ENCODE peak calls at places on chromosomes 5 and 9, in eight cellular contexts. M is IMR-90, F is epithelial cell of proximal tubule, W is Peyer's patch, R is fibroblast of mammary gland, S is kidney epithelial cell, K is SK-N-MC, Y is AG10803. T is an unnamed sample.

GRCh38 chr9:70480405-70480980 is 66.0 kb upstream of the KLF9 start:
- DNase-seq in M (peak), F (no peak), W (peak), R (peak), S (no peak), K (no peak), Y (peak), T (peak)

GRCh38 chr9:109409998-109410397 is 88.1 kb downstream of the PTPN3 start:
- DNase-seq in M (no peak), F (no peak), W (no peak), R (no peak), S (no peak), K (no peak), Y (no peak), T (no peak)

GRCh38 chr5:82416506-82416905 is 138.4 kb upstream of the RPS23 start:
- DNase-seq in M (no peak), F (no peak), W (no peak), R (no peak), S (no peak), K (no peak), Y (no peak), T (no peak)

GRCh38 chr9:114285166-114285867 is 37.6 kb upstream of the ORM1 start:
- DNase-seq in M (peak), F (no peak), W (peak), R (peak), S (peak), K (no peak), Y (peak), T (no peak)

GRCh38 chr5:149062371-149063016 is 368 bp downstream of the SH3TC2 start:
- DNase-seq in M (peak), F (no peak), W (no peak), R (peak), S (peak), K (no peak), Y (peak), T (no peak)

GRCh38 chr5:54556136-54556535 is 38.6 kb downstream of the SNX18 start:
- DNase-seq in M (peak), F (no peak), W (no peak), R (no peak), S (no peak), K (no peak), Y (peak), T (no peak)

GRCh38 chr9:73684601-73685000 is 532.9 kb downstream of the ANXA1 start:
- DNase-seq in M (no peak), F (no peak), W (no peak), R (peak), S (no peak), K (no peak), Y (no peak), T (no peak)

GRCh38 chr9:14158911-14159310 is 155.0 kb downstream of the NFIB start:
- DNase-seq in M (peak), F (no peak), W (no peak), R (peak), S (no peak), K (no peak), Y (peak), T (no peak)

GRCh38 chr5:135225856-135226560 is 173.0 kb downstream of the MACROH2A1 start:
- DNase-seq in M (no peak), F (no peak), W (peak), R (no peak), S (no peak), K (no peak), Y (no peak), T (no peak)

GRCh38 chr5:7395432-7396168 is at the start of gene ADCY2:
- DNase-seq in M (no peak), F (no peak), W (no peak), R (no peak), S (no peak), K (no peak), Y (no peak), T (no peak)
- H3K4me3 ChIP-seq in M (no peak), F (peak), W (peak), R (no peak), S (peak), K (no peak), Y (peak), T (peak)

GRCh38 chr9:137035507-137035834 is 3.6 kb upstream of the FUT7 start:
- DNase-seq in M (no peak), F (no peak), W (no peak), R (no peak), S (no peak), K (no peak), Y (no peak), T (no peak)

GRCh38 chr9:137034039-137034708 is 2.3 kb upstream of the FUT7 start:
- DNase-seq in M (no peak), F (no peak), W (no peak), R (no peak), S (no peak), K (no peak), Y (no peak), T (no peak)

GRCh38 chr9:137032893-137033292 is 1.0 kb upstream of the FUT7 start:
- DNase-seq in M (no peak), F (no peak), W (no peak), R (no peak), S (no peak), K (no peak), Y (no peak), T (no peak)

GRCh38 chr9:137035937-137036336 is 4.0 kb upstream of the FUT7 start:
- DNase-seq in M (no peak), F (no peak), W (no peak), R (no peak), S (no peak), K (no peak), Y (no peak), T (no peak)

DNA sequence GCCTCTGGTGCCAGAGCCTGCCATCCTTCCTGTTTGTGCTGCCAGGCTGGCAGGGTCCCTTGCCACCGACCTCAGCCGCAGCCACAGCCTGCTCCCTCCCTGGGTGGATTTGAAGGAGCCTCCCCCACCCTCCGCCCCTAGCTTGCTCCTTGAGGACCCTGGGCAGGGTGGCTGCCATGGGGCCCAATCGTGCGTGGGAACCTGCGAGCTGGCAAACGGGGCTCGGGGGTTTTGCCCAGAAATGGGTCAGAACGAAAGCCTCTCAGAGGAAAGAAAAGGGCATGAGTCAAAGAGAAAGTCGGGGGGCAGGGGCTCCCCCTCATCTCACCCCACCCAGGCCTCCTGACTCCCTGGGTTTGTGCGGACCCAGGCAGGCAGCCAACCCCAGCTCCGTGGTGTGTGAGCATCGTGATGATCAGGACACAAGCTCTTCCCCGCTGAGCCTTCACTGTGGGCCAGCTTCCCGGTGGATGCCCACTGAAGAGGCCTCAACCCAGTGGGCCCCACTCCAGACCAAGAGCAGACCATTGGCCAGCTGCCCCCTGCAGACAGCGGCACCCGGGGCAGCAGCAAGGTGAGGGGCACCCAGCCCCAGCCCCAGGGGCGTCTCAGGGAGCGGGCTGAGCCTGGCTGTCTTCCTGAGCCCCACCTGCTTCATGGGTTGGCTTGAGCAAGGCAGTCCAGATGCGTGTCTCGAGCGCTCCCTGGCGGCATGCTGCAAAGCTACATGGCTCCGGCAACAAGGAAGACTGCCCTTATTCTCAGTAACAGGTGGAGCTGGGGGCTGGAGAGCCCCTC is 3.0 kb upstream of the FUT7 start:
- DNase-seq in M (peak), F (no peak), W (peak), R (peak), S (no peak), K (peak), Y (peak), T (peak)
- H3K4me3 ChIP-seq in M (no peak), F (no peak), W (no peak), R (no peak), S (no peak), K (peak), Y (no peak), T (no peak)

GRCh38 chr9:111036068-111036789 is 2.0 kb downstream of the LPAR1 start:
- DNase-seq in M (peak), F (no peak), W (peak), R (peak), S (no peak), K (no peak), Y (peak), T (peak)
- H3K4me3 ChIP-seq in M (peak), F (peak), W (peak), R (peak), S (peak), K (peak), Y (peak), T (no peak)

GRCh38 chr5:140301136-140301535 is 1.8 kb downstream of the PFDN1 start:
- DNase-seq in M (no peak), F (no peak), W (no peak), R (no peak), S (no peak), K (no peak), Y (no peak), T (no peak)
- H3K4me3 ChIP-seq in M (no peak), F (peak), W (no peak), R (no peak), S (no peak), K (no peak), Y (no peak), T (no peak)

GRCh38 chr9:841371-842209 is at the start of gene DMRT1:
- DNase-seq in M (no peak), F (no peak), W (no peak), R (no peak), S (no peak), K (no peak), Y (no peak), T (no peak)
- H3K4me3 ChIP-seq in M (no peak), F (no peak), W (no peak), R (no peak), S (no peak), K (peak), Y (no peak), T (no peak)

DNA sequence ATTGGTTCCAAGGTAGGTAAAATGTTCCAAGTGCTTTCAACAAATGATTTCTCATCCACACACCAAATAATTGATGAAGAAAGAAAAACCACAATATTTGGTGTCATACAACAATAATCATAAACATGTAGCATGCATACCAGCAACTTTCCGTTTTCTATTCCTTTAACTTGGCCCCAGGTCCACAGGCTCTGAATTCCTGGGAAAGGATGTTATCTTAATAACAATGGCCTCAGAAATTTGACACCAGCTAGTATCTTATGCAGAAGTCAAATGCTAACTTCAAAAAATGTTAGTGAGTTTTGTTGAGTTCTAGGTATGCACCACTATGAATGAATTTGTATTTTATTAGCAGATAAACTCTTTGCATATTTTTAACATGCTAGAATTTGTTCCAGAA is 435.1 kb upstream of the TNC start:
- DNase-seq in M (no peak), F (no peak), W (no peak), R (no peak), S (no peak), K (no peak), Y (peak), T (no peak)
- H3K4me3 ChIP-seq in M (no peak), F (no peak), W (no peak), R (no peak), S (no peak), K (no peak), Y (no peak), T (no peak)

T was measured in lung.